ENCODE peak calls at places on chromosomes 12 and 14, in six cellular contexts. One of them, this sample, is unnamed.

GRCh38 chr12:52032431-52032796 is 18.8 kb upstream of the NR4A1 start:
- DNase-seq in GM23338: no peak
- DNase-seq in hepatocyte: peak; percentile 77
- DNase-seq in OCI-LY7: no peak
- DNase-seq in GM23248: peak; percentile 91
- DNase-seq in MM.1S: no peak
- DNase-seq in this sample: no peak

GRCh38 chr12:95881331-95881955 is 22.7 kb downstream of the SNRPF start:
- DNase-seq in GM23338: no peak
- DNase-seq in MM.1S: no peak
- DNase-seq in GM23248: peak; percentile 67
- DNase-seq in hepatocyte: no peak
- DNase-seq in OCI-LY7: no peak
- DNase-seq in this sample: no peak

GRCh38 chr12:20376984-20377383 is 8.6 kb downstream of the PDE3A start:
- DNase-seq in GM23338: no peak
- DNase-seq in hepatocyte: no peak
- DNase-seq in OCI-LY7: peak; percentile 15
- DNase-seq in MM.1S: peak; percentile 27
- DNase-seq in GM23248: peak; percentile 42
- DNase-seq in this sample: no peak

GRCh38 chr14:23252420-23253333 is 14.9 kb downstream of the RNF212B start:
- DNase-seq in GM23248: no peak
- DNase-seq in MM.1S: no peak
- DNase-seq in GM23338: peak; percentile 86
- DNase-seq in OCI-LY7: no peak
- DNase-seq in hepatocyte: no peak
- DNase-seq in this sample: no peak

GRCh38 chr12:40775681-40776080 is 83.4 kb downstream of the CNTN1 start:
- DNase-seq in MM.1S: no peak
- DNase-seq in GM23248: peak; percentile 4
- DNase-seq in GM23338: no peak
- DNase-seq in hepatocyte: no peak
- DNase-seq in OCI-LY7: no peak
- DNase-seq in this sample: no peak

GRCh38 chr12:51382173-51382572 is 9.0 kb downstream of the GALNT6 start:
- DNase-seq in GM23338: no peak
- DNase-seq in OCI-LY7: no peak
- DNase-seq in GM23248: no peak
- DNase-seq in hepatocyte: no peak
- DNase-seq in MM.1S: no peak
- DNase-seq in this sample: no peak

GRCh38 chr12:94186461-94187237 is 38.3 kb downstream of the PLXNC1 start:
- DNase-seq in hepatocyte: peak; percentile 50
- DNase-seq in OCI-LY7: no peak
- DNase-seq in GM23338: peak; percentile 96
- DNase-seq in MM.1S: no peak
- DNase-seq in GM23248: no peak
- DNase-seq in this sample: no peak

GRCh38 chr12:59624732-59625455 is 29.1 kb downstream of the SLC16A7 start:
- DNase-seq in OCI-LY7: no peak
- DNase-seq in GM23248: peak; percentile 13
- DNase-seq in hepatocyte: no peak
- DNase-seq in GM23338: no peak
- DNase-seq in MM.1S: no peak
- DNase-seq in this sample: no peak

GRCh38 chr14:71139058-71139946 is 232.0 kb downstream of the PCNX1 start:
- DNase-seq in GM23338: peak; percentile 85
- DNase-seq in OCI-LY7: peak; percentile 77
- DNase-seq in hepatocyte: peak; percentile 75
- DNase-seq in GM23248: peak; percentile 69
- DNase-seq in MM.1S: peak; percentile 31
- DNase-seq in this sample: peak; percentile 57

GRCh38 chr12:67855103-67855502 is 134.1 kb upstream of the IFNG-AS1 start:
- DNase-seq in MM.1S: no peak
- DNase-seq in GM23248: peak; percentile 10
- DNase-seq in hepatocyte: no peak
- DNase-seq in OCI-LY7: no peak
- DNase-seq in GM23338: no peak
- DNase-seq in this sample: no peak

GRCh38 chr14:61891251-61891650 is 129.0 kb downstream of the SNAPC1 start:
- DNase-seq in hepatocyte: no peak
- DNase-seq in OCI-LY7: no peak
- DNase-seq in GM23248: peak; percentile 37
- DNase-seq in GM23338: peak; percentile 15
- DNase-seq in MM.1S: no peak
- DNase-seq in this sample: peak; percentile 38

GRCh38 chr14:51396222-51396815 is 156.3 kb downstream of the TMX1 start:
- DNase-seq in GM23248: peak; percentile 96
- DNase-seq in GM23338: no peak
- DNase-seq in MM.1S: no peak
- DNase-seq in hepatocyte: no peak
- DNase-seq in OCI-LY7: no peak
- DNase-seq in this sample: peak; percentile 48

GRCh38 chr12:1083086-1083887 is 92.3 kb downstream of the ERC1 start:
- DNase-seq in GM23248: no peak
- DNase-seq in OCI-LY7: no peak
- DNase-seq in hepatocyte: no peak
- DNase-seq in GM23338: peak; percentile 36
- DNase-seq in MM.1S: no peak
- DNase-seq in this sample: no peak

GRCh38 chr12:113612076-113612728 is 140.5 kb upstream of the LHX5 start:
- DNase-seq in hepatocyte: no peak
- DNase-seq in MM.1S: no peak
- DNase-seq in OCI-LY7: no peak
- DNase-seq in GM23338: no peak
- DNase-seq in GM23248: no peak
- DNase-seq in this sample: no peak

GRCh38 chr12:80763874-80764273 is 47.2 kb downstream of the MYF5 start:
- DNase-seq in OCI-LY7: peak; percentile 59
- DNase-seq in GM23248: peak; percentile 60
- DNase-seq in GM23338: peak; percentile 81
- DNase-seq in hepatocyte: peak; percentile 66
- DNase-seq in MM.1S: peak; percentile 55
- DNase-seq in this sample: peak; percentile 7

GRCh38 chr12:99767809-99768208 is 120.3 kb downstream of the GARIN6 start:
- DNase-seq in GM23338: peak; percentile 53
- DNase-seq in OCI-LY7: peak; percentile 59
- DNase-seq in GM23248: peak; percentile 56
- DNase-seq in MM.1S: peak; percentile 43
- DNase-seq in hepatocyte: peak; percentile 8
- DNase-seq in this sample: no peak

GRCh38 chr12:64400041-64400440 is 4.2 kb upstream of the XPOT start:
- DNase-seq in GM23248: peak; percentile 45
- DNase-seq in OCI-LY7: no peak
- DNase-seq in hepatocyte: no peak
- DNase-seq in MM.1S: no peak
- DNase-seq in GM23338: peak; percentile 71
- DNase-seq in this sample: no peak

GRCh38 chr12:124441443-124442190 is 125.8 kb downstream of the NCOR2 start:
- DNase-seq in OCI-LY7: no peak
- DNase-seq in GM23248: peak; percentile 99
- DNase-seq in MM.1S: no peak
- DNase-seq in hepatocyte: no peak
- DNase-seq in GM23338: no peak
- DNase-seq in this sample: peak; percentile 89

GRCh38 chr12:123990512-123990911 is 17.5 kb downstream of the ZNF664 start:
- DNase-seq in GM23248: peak; percentile 67
- DNase-seq in OCI-LY7: no peak
- DNase-seq in MM.1S: no peak
- DNase-seq in GM23338: no peak
- DNase-seq in hepatocyte: peak; percentile 41
- DNase-seq in this sample: no peak

GRCh38 chr14:63840981-63841380 is 11.8 kb upstream of the SYNE2 start:
- DNase-seq in MM.1S: no peak
- DNase-seq in hepatocyte: no peak
- DNase-seq in OCI-LY7: peak; percentile 37
- DNase-seq in GM23338: peak; percentile 84
- DNase-seq in GM23248: no peak
- DNase-seq in this sample: no peak

GRCh38 chr12:63949902-63950301 is 105.4 kb downstream of the SRGAP1 start:
- DNase-seq in hepatocyte: no peak
- DNase-seq in GM23338: no peak
- DNase-seq in MM.1S: no peak
- DNase-seq in GM23248: no peak
- DNase-seq in OCI-LY7: no peak
- DNase-seq in this sample: no peak

GRCh38 chr12:5716221-5716620 is 228.8 kb downstream of the ANO2 start:
- DNase-seq in MM.1S: no peak
- DNase-seq in hepatocyte: peak; percentile 31
- DNase-seq in OCI-LY7: no peak
- DNase-seq in GM23248: peak; percentile 34
- DNase-seq in GM23338: no peak
- DNase-seq in this sample: no peak

GRCh38 chr12:53820503-53820902 is 68.7 kb upstream of the CISTR start:
- DNase-seq in GM23338: no peak
- DNase-seq in GM23248: peak; percentile 63
- DNase-seq in OCI-LY7: no peak
- DNase-seq in MM.1S: no peak
- DNase-seq in hepatocyte: peak; percentile 6
- DNase-seq in this sample: no peak

GRCh38 chr14:37197421-37198272 is at the start of gene MIPOL1:
- DNase-seq in GM23338: peak; percentile 78
- DNase-seq in OCI-LY7: no peak
- DNase-seq in hepatocyte: peak; percentile 95
- DNase-seq in GM23248: peak; percentile 95
- DNase-seq in MM.1S: no peak
- DNase-seq in this sample: peak; percentile 86

DNA sequence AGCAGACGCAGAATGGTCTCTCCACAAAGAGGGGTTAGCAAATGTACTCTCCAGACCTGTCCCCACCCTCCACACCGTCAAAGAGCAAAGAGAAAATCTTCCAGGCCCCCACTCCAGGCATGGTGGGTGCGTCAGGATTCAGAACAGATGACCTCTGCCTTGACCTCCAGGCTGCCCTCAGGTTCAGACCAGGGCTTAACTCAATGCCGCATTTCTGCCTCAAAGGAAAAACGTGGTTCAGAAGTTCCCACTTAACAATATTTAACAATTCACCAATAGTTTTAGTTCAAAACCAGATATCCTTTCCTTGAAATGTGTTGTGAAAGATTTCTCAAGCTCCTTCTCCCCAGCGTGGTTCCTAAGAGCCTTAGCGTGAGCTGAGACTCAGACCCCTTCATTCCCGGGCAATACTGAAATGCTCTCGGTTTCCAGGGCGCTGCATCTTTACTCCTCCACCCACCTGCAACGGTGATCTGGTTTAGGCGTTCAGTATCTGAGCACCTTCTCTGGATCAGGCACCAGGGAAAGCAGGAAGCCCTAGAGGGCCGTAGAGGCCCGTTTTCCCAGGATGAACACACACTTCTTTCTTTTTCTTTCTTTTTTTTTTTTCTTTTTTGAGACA is 22.9 kb downstream of the HSP90AA1 start:
- DNase-seq in GM23338: peak; percentile 24
- DNase-seq in OCI-LY7: no peak
- DNase-seq in hepatocyte: no peak
- DNase-seq in GM23248: no peak
- DNase-seq in MM.1S: no peak
- DNase-seq in this sample: no peak
- H2AFZ ChIP-seq in GM23338: peak overlapping the region; percentile 96
- H2AFZ ChIP-seq in OCI-LY7: no peak overlapping the region
- H2AFZ ChIP-seq in hepatocyte: no peak overlapping the region
- H2AFZ ChIP-seq in GM23248: peak overlapping the region; percentile 29
- H2AFZ ChIP-seq in MM.1S: no peak overlapping the region
- H2AFZ ChIP-seq in this sample: peak overlapping the region; percentile 82

GRCh38 chr12:120939954-120940353 is 35.8 kb upstream of the SPPL3 start:
- DNase-seq in MM.1S: no peak
- DNase-seq in GM23248: no peak
- DNase-seq in OCI-LY7: no peak
- DNase-seq in hepatocyte: no peak
- DNase-seq in GM23338: no peak
- DNase-seq in this sample: no peak
- H3K4me2 ChIP-seq in MM.1S: no peak overlapping the region
- H3K4me2 ChIP-seq in GM23248: no peak overlapping the region
- H3K4me2 ChIP-seq in OCI-LY7: no peak overlapping the region
- H3K4me2 ChIP-seq in hepatocyte: no peak overlapping the region
- H3K4me2 ChIP-seq in GM23338: no peak overlapping the region
- H3K4me2 ChIP-seq in this sample: peak overlapping the region; percentile 16

DNA sequence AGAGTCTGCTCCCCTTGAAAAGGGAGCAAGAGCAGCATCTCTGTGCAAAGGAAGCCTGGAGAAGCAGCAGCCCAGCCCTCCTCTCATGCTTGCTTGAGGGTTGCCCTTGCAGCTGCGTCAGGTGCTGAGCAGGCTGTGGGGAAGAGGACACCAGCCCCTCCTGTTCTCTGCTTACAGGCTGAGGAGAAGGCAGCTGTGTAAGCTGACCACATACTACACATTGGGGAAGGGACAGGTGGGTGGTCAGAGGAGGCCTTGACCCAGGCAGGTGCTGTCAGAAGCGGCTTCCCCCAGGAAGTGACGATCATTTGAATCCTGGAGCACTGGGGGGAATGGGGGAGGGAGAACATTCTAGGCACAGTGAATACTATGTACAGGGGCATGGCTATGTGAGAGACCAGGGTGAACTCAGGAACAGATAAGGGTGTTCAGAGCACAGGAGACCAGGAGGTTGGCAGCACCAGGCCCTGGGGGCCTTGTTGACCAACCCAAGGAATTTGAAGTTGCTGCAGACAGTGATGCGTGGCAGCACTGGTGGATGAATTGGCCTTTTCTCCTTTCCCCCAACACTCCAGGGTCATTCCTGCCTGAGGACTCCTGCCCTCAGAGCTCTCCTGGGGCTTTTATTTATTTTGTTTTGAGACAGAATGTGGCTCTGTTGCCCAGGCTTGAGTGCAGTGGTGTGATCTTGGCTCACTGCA is 2.7 kb upstream of the KLC1 start:
- DNase-seq in GM23338: no peak
- DNase-seq in OCI-LY7: peak; percentile 82
- DNase-seq in MM.1S: peak; percentile 40
- DNase-seq in GM23248: peak; percentile 10
- DNase-seq in hepatocyte: no peak
- DNase-seq in this sample: peak; percentile 67
- H3K9me2 ChIP-seq in GM23338: no peaks in the 10 kb centered on the region
- H3K9me2 ChIP-seq in OCI-LY7: no peaks in the 10 kb centered on the region
- H3K9me2 ChIP-seq in MM.1S: no peaks in the 10 kb centered on the region
- H3K9me2 ChIP-seq in GM23248: no peaks in the 10 kb centered on the region
- H3K9me2 ChIP-seq in hepatocyte: no peaks in the 10 kb centered on the region
- H3K9me2 ChIP-seq in this sample: no peaks in the 10 kb centered on the region

GRCh38 chr12:46372852-46373302 is 304 bp upstream of the SLC38A2 start:
- DNase-seq in hepatocyte: no peak
- DNase-seq in GM23338: peak; percentile 95
- DNase-seq in OCI-LY7: no peak
- DNase-seq in GM23248: no peak
- DNase-seq in MM.1S: no peak
- DNase-seq in this sample: no peak

GRCh38 chr12:46373303-46374182 is 970 bp upstream of the SLC38A2 start:
- DNase-seq in GM23248: peak; percentile 80
- DNase-seq in MM.1S: peak; percentile 53
- DNase-seq in hepatocyte: peak; percentile 72
- DNase-seq in OCI-LY7: peak; percentile 43
- DNase-seq in GM23338: peak; percentile 79
- DNase-seq in this sample: no peak

GRCh38 chr12:46372131-46372851 is at the start of gene SLC38A2:
- DNase-seq in hepatocyte: peak; percentile 98
- DNase-seq in GM23248: peak; percentile 99
- DNase-seq in OCI-LY7: peak; percentile 93
- DNase-seq in MM.1S: peak; percentile 94
- DNase-seq in GM23338: peak; percentile 38
- DNase-seq in this sample: peak; percentile 70

GRCh38 chr12:46374711-46375110 is 2.1 kb upstream of the SLC38A2 start:
- DNase-seq in hepatocyte: no peak
- DNase-seq in GM23248: no peak
- DNase-seq in OCI-LY7: no peak
- DNase-seq in GM23338: no peak
- DNase-seq in MM.1S: no peak
- DNase-seq in this sample: no peak

GRCh38 chr12:46374286-46374685 is 1.7 kb upstream of the SLC38A2 start:
- DNase-seq in GM23338: no peak
- DNase-seq in OCI-LY7: no peak
- DNase-seq in GM23248: no peak
- DNase-seq in MM.1S: no peak
- DNase-seq in hepatocyte: no peak
- DNase-seq in this sample: no peak
- H2AFZ ChIP-seq in GM23338: peak overlapping the region; percentile 83
- H2AFZ ChIP-seq in OCI-LY7: no peak overlapping the region
- H2AFZ ChIP-seq in GM23248: no peak overlapping the region
- H2AFZ ChIP-seq in MM.1S: no peak overlapping the region
- H2AFZ ChIP-seq in hepatocyte: peak overlapping the region; percentile 74
- H2AFZ ChIP-seq in this sample: no peak overlapping the region